ENCODE peak calls at places on chromosomes 4 and X, in four cellular contexts. M, X, N and Q are unnamed samples.

GRCh38 chrX:107978707-107979307 is 3.4 kb downstream of the TEX13B start:
- DNase-seq in N (peak), X (peak), M (peak), Q (no peak)

GRCh38 chr4:86357608-86358007 is 2.2 kb downstream of the MAPK10 start:
- DNase-seq in M (no peak), N (peak), X (no peak), Q (no peak)

GRCh38 chr4:156298230-156298629 is 344.6 kb upstream of the CTSO start:
- DNase-seq in N (no peak), M (no peak), X (no peak), Q (no peak)

GRCh38 chr4:139557506-139558110 is 1.6 kb upstream of the SETD7 start:
- DNase-seq in M (no peak), N (no peak), X (no peak), Q (no peak)

GRCh38 chr4:7392438-7393374 is 42.0 kb downstream of the PSAPL1 start:
- DNase-seq in X (no peak), N (peak), M (no peak), Q (no peak)

GRCh38 chr4:42768125-42768748 is 111.3 kb upstream of the ATP8A1 start:
- DNase-seq in X (no peak), N (no peak), M (no peak), Q (no peak)

GRCh38 chrX:111581086-111581485 is 69.6 kb downstream of the SERTM2 start:
- DNase-seq in X (no peak), N (no peak), M (no peak), Q (no peak)

GRCh38 chr4:77636902-77637301 is 31.3 kb downstream of the CXCL13 start:
- DNase-seq in M (peak), N (no peak), X (no peak), Q (no peak)

GRCh38 chrX:131588995-131589394 is 45.1 kb downstream of the OR13H1 start:
- DNase-seq in M (no peak), X (no peak), N (no peak), Q (no peak)

GRCh38 chr4:74969507-74970474 is 36.9 kb downstream of the PARM1 start:
- DNase-seq in M (no peak), N (peak), X (peak), Q (no peak)

GRCh38 chr4:127131527-127131926 is 501.2 kb upstream of the INTU start:
- DNase-seq in M (no peak), X (no peak), N (no peak), Q (no peak)

GRCh38 chr4:37603070-37603468 is 83.1 kb downstream of the RELL1 start:
- DNase-seq in M (peak), N (peak), X (peak), Q (peak)

GRCh38 chr4:119683518-119683917 is 54.9 kb upstream of the PDE5A start:
- DNase-seq in X (no peak), M (no peak), N (no peak), Q (no peak)

GRCh38 chrX:103656623-103657022 is 27.8 kb downstream of the TCEAL1 start:
- DNase-seq in N (no peak), X (no peak), M (no peak), Q (no peak)

GRCh38 chr4:41600243-41600642 is 62.3 kb downstream of the LIMCH1 start:
- DNase-seq in N (no peak), X (no peak), M (no peak), Q (no peak)

GRCh38 chrX:154304901-154305300 is 9.3 kb downstream of the TKTL1 start:
- DNase-seq in N (no peak), X (no peak), M (no peak), Q (no peak)
- TF ChIP-seq NFIC in N (no peak), X (no peak), M (no peak), Q (no peak)

GRCh38 chr4:60729194-60729593 is 470.9 kb upstream of the ADGRL3 start:
- DNase-seq in X (no peak), M (no peak), N (no peak), Q (no peak)

GRCh38 chr4:60721680-60722079 is 478.4 kb upstream of the ADGRL3 start:
- DNase-seq in N (no peak), X (no peak), M (no peak), Q (no peak)

GRCh38 chr4:60726779-60727178 is 473.3 kb upstream of the ADGRL3 start:
- DNase-seq in N (peak), X (no peak), M (no peak), Q (no peak)

GRCh38 chr4:60723796-60724195 is 476.3 kb upstream of the ADGRL3 start:
- DNase-seq in N (no peak), X (no peak), M (no peak), Q (no peak)

GRCh38 chr4:60724623-60725022 is 475.5 kb upstream of the ADGRL3 start:
- DNase-seq in X (no peak), N (no peak), M (no peak), Q (no peak)
- TF ChIP-seq NFIC in X (no peak), N (peak), M (no peak), Q (no peak)

GRCh38 chr4:17817027-17817426 is 6.2 kb downstream of the NCAPG start:
- DNase-seq in M (peak), N (peak), X (no peak), Q (peak)
- TF ChIP-seq NFIC in M (no peak), N (no peak), X (no peak), Q (no peak)

GRCh38 chr4:79207281-79207680 is 118.6 kb downstream of the NAA11 start:
- DNase-seq in M (no peak), N (no peak), X (no peak), Q (no peak)
- TF ChIP-seq NFIC in M (no peak), N (no peak), X (no peak), Q (no peak)

GRCh38 chr4:122542411-122543236 is 78.2 kb downstream of the IL21 start:
- DNase-seq in N (no peak), X (no peak), M (no peak), Q (peak)
- TF ChIP-seq NFIC in N (no peak), X (no peak), M (no peak), Q (peak)